ENCODE peak calls at places on chromosomes 3 and 15, in five cellular contexts. A is esophagus squamous epithelium; N is GM03348; F is CD8-positive, alpha-beta T cell; Q is AG09319. P is an unnamed sample.

GRCh38 chr15:86106306-86106705 is 26.6 kb downstream of the AGBL1 start:
- DNase-seq in A (no peak), N (no peak), F (no peak), Q (no peak), P (no peak)

GRCh38 chr15:42344763-42345162 is 14.5 kb upstream of the CAPN3 start:
- DNase-seq in A (no peak), N (peak; percentile 55), F (no peak), Q (peak; percentile 36), P (no peak)

GRCh38 chr3:33650495-33650894 is 67.6 kb downstream of the CLASP2 start:
- DNase-seq in A (no peak), N (no peak), F (no peak), Q (no peak), P (no peak)

GRCh38 chr15:35505816-35506215 is 40.1 kb downstream of the DPH6 start:
- DNase-seq in A (no peak), N (no peak), F (no peak), Q (no peak), P (no peak)

GRCh38 chr15:58221591-58222241 is 83.5 kb downstream of the AQP9 start:
- DNase-seq in A (no peak), N (peak; percentile 60), F (no peak), Q (no peak), P (peak; percentile 21)

GRCh38 chr3:169581633-169582032 is 81.9 kb downstream of the MECOM start:
- DNase-seq in A (no peak), N (no peak), F (no peak), Q (no peak), P (no peak)

GRCh38 chr3:16280671-16281070 is 15.7 kb downstream of the OXNAD1 start:
- DNase-seq in A (no peak), N (peak; percentile 14), F (no peak), Q (no peak), P (no peak)

GRCh38 chr3:108862865-108863798 is 40.5 kb downstream of the TRAT1 start:
- DNase-seq in A (no peak), N (peak; percentile 13), F (no peak), Q (no peak), P (no peak)

GRCh38 chr15:90637693-90638092 is 79.5 kb upstream of the BLM start:
- DNase-seq in A (no peak), N (no peak), F (no peak), Q (no peak), P (no peak)

GRCh38 chr15:79883579-79884203 is 13.1 kb downstream of the MTHFS start:
- DNase-seq in A (no peak), N (no peak), F (no peak), Q (no peak), P (no peak)

GRCh38 chr3:53650424-53650823 is 156.0 kb downstream of the CACNA1D start:
- DNase-seq in A (no peak), N (no peak), F (no peak), Q (no peak), P (no peak)

GRCh38 chr3:157865449-157865862 is 240.8 kb downstream of the SHOX2 start:
- DNase-seq in A (no peak), N (no peak), F (peak; percentile 21), Q (no peak), P (peak; percentile 44)

GRCh38 chr3:45760878-45761711 is 35.2 kb downstream of the SLC6A20 start:
- DNase-seq in A (no peak), N (peak; percentile 90), F (no peak), Q (peak; percentile 44), P (peak; percentile 51)

GRCh38 chr3:122167630-122168029 is 15.8 kb upstream of the CASR start:
- DNase-seq in A (no peak), N (no peak), F (no peak), Q (no peak), P (no peak)

GRCh38 chr15:73628976-73629854 is 4.0 kb downstream of the NPTN start:
- DNase-seq in A (no peak), N (no peak), F (no peak), Q (no peak), P (no peak)

GRCh38 chr3:122383915-122384697 is at the start of gene FAM162A:
- DNase-seq in A (peak; percentile 52), N (peak; percentile 95), F (peak; percentile 93), Q (peak; percentile 61), P (peak; percentile 98)

GRCh38 chr3:187902041-187902471 is 156.8 kb upstream of the BCL6 start:
- DNase-seq in A (no peak), N (no peak), F (no peak), Q (no peak), P (no peak)

GRCh38 chr3:82033186-82033585 is 271.7 kb upstream of the GBE1 start:
- DNase-seq in A (no peak), N (no peak), F (no peak), Q (no peak), P (no peak)

GRCh38 chr3:172550347-172550943 is 27.2 kb upstream of the TNFSF10 start:
- DNase-seq in A (no peak), N (peak; percentile 87), F (no peak), Q (peak; percentile 32), P (peak; percentile 17)

GRCh38 chr3:130414457-130414856 is 69.0 kb downstream of the COL6A5 start:
- DNase-seq in A (no peak), N (no peak), F (no peak), Q (no peak), P (no peak)

GRCh38 chr3:57169872-57170623 is 4.9 kb upstream of the IL17RD start:
- DNase-seq in A (no peak), N (peak; percentile 82), F (peak; percentile 62), Q (no peak), P (peak; percentile 69)

P was measured in colonic mucosa.